ENCODE peak calls at places on chromosome 21, in seven cellular contexts. Z is SW 1271; I is CD8-positive, alpha-beta T cell; R is NCI-H1092; J is endodermal cell; V is left kidney; F is stomach. D is an unnamed sample.

GRCh38 chr21:44551290-44552015 is at the start of gene KRTAP10-2:
- DNase-seq in Z (no peak), I (no peak), R (peak), J (peak), V (peak), F (peak), D (no peak)

GRCh38 chr21:16116798-16117197 is 387.0 kb downstream of the USP25 start:
- DNase-seq in Z (no peak), I (no peak), R (no peak), J (no peak), V (no peak), F (no peak), D (no peak)

GRCh38 chr21:28086861-28087581 is 905.7 kb downstream of the LTN1 start:
- DNase-seq in Z (no peak), I (no peak), R (no peak), J (no peak), V (no peak), F (no peak), D (no peak)

GRCh38 chr21:34806423-34806822 is 137.6 kb downstream of the CLIC6 start:
- DNase-seq in Z (no peak), I (no peak), R (no peak), J (no peak), V (no peak), F (no peak), D (no peak)

GRCh38 chr21:42389449-42389835 is 6.4 kb downstream of the TMPRSS3 start:
- DNase-seq in Z (no peak), I (no peak), R (peak), J (no peak), V (peak), F (peak), D (peak)

GRCh38 chr21:44614161-44614631 is 2.3 kb downstream of the KRTAP10-8 start:
- DNase-seq in Z (no peak), I (no peak), R (no peak), J (no peak), V (no peak), F (no peak), D (no peak)

GRCh38 chr21:31326478-31327247 is 17.4 kb downstream of the TIAM1 start:
- DNase-seq in Z (no peak), I (peak), R (no peak), J (no peak), V (no peak), F (no peak), D (no peak)

GRCh38 chr21:37868896-37869295 is 47.4 kb downstream of the KCNJ6 start:
- DNase-seq in Z (no peak), I (no peak), R (no peak), J (peak), V (no peak), F (no peak), D (peak)

GRCh38 chr21:25234857-25235801 is 372.2 kb downstream of the MRPL39 start:
- DNase-seq in Z (no peak), I (no peak), R (no peak), J (no peak), V (no peak), F (no peak), D (no peak)

GRCh38 chr21:41545500-41546359 is 37.8 kb upstream of the TMPRSS2 start:
- DNase-seq in Z (no peak), I (no peak), R (no peak), J (peak), V (no peak), F (no peak), D (no peak)

GRCh38 chr21:32351428-32351827 is 41.4 kb downstream of the URB1 start:
- DNase-seq in Z (no peak), I (no peak), R (no peak), J (no peak), V (no peak), F (no peak), D (peak)

GRCh38 chr21:16181024-16181423 is 451.2 kb downstream of the USP25 start:
- DNase-seq in Z (no peak), I (no peak), R (no peak), J (no peak), V (peak), F (no peak), D (no peak)

GRCh38 chr21:34670220-34670961 is 1.6 kb downstream of the CLIC6 start:
- DNase-seq in Z (no peak), I (no peak), R (no peak), J (peak), V (peak), F (peak), D (peak)

GRCh38 chr21:26226724-26227123 is 56.2 kb upstream of the APP start:
- DNase-seq in Z (no peak), I (no peak), R (no peak), J (no peak), V (no peak), F (no peak), D (no peak)

GRCh38 chr21:35328856-35329455 is 279.9 kb upstream of the RUNX1 start:
- DNase-seq in Z (no peak), I (no peak), R (peak), J (no peak), V (no peak), F (peak), D (no peak)

GRCh38 chr21:15754640-15755039 is 24.9 kb downstream of the USP25 start:
- DNase-seq in Z (no peak), I (no peak), R (no peak), J (no peak), V (no peak), F (no peak), D (no peak)

GRCh38 chr21:17441370-17441769 is 71.5 kb upstream of the CXADR start:
- DNase-seq in Z (no peak), I (no peak), R (peak), J (no peak), V (no peak), F (peak), D (no peak)

GRCh38 chr21:45001134-45002095 is 61.6 kb downstream of the SLX9 start:
- DNase-seq in Z (no peak), I (no peak), R (no peak), J (no peak), V (no peak), F (peak), D (no peak)

GRCh38 chr21:34915364-34915834 is 133.7 kb downstream of the RUNX1 start:
- DNase-seq in Z (no peak), I (no peak), R (no peak), J (no peak), V (no peak), F (no peak), D (peak)

GRCh38 chr21:19433623-19434022 is 1030.0 kb upstream of the TMPRSS15 start:
- DNase-seq in Z (no peak), I (no peak), R (no peak), J (no peak), V (no peak), F (no peak), D (no peak)

GRCh38 chr21:34567574-34567973 is 47.3 kb downstream of the RCAN1 start:
- DNase-seq in Z (no peak), I (no peak), R (no peak), J (no peak), V (no peak), F (no peak), D (peak)

GRCh38 chr21:34195365-34195764 is 122.0 kb downstream of the MRPS6 start:
- DNase-seq in Z (no peak), I (no peak), R (no peak), J (peak), V (no peak), F (no peak), D (no peak)

GRCh38 chr21:41170442-41170841 is 2.5 kb downstream of the BACE2 start:
- DNase-seq in Z (peak), I (no peak), R (no peak), J (peak), V (peak), F (peak), D (peak)

GRCh38 chr21:43893536-43894205 is 28.6 kb downstream of the AGPAT3 start:
- DNase-seq in Z (no peak), I (no peak), R (no peak), J (no peak), V (no peak), F (peak), D (no peak)

GRCh38 chr21:44930543-44930981 is 9.3 kb upstream of the SLX9 start:
- DNase-seq in Z (no peak), I (peak), R (no peak), J (peak), V (no peak), F (no peak), D (no peak)

GRCh38 chr21:30434033-30434631 is 4.1 kb downstream of the KRTAP13-4 start:
- DNase-seq in Z (no peak), I (no peak), R (peak), J (peak), V (peak), F (peak), D (peak)

GRCh38 chr21:18801468-18801867 is 397.9 kb upstream of the TMPRSS15 start:
- DNase-seq in Z (no peak), I (no peak), R (no peak), J (no peak), V (peak), F (peak), D (no peak)

GRCh38 chr21:46172863-46173528 is 11.3 kb downstream of the SPATC1L start:
- DNase-seq in Z (no peak), I (no peak), R (no peak), J (no peak), V (no peak), F (no peak), D (no peak)

GRCh38 chr21:39660191-39660590 is 47.5 kb downstream of the B3GALT5 start:
- DNase-seq in Z (no peak), I (no peak), R (peak), J (peak), V (peak), F (no peak), D (no peak)

GRCh38 chr21:33855190-33855589 is 60.4 kb downstream of the ATP5PO start:
- DNase-seq in Z (no peak), I (no peak), R (no peak), J (peak), V (no peak), F (no peak), D (no peak)

GRCh38 chr21:31410763-31411278 is 66.8 kb upstream of the TIAM1 start:
- DNase-seq in Z (no peak), I (peak), R (no peak), J (no peak), V (peak), F (no peak), D (peak)

GRCh38 chr21:43697758-43698643 is 20.9 kb upstream of the PDXK start:
- DNase-seq in Z (no peak), I (no peak), R (no peak), J (no peak), V (no peak), F (no peak), D (peak)

GRCh38 chr21:43731891-43732711 is 13.2 kb downstream of the PDXK start:
- DNase-seq in Z (no peak), I (no peak), R (no peak), J (no peak), V (no peak), F (no peak), D (no peak)

GRCh38 chr21:23740463-23740862 is 1866.8 kb downstream of the MRPL39 start:
- DNase-seq in Z (no peak), I (no peak), R (no peak), J (no peak), V (no peak), F (no peak), D (no peak)

D was measured in islet precursor cell.